ENCODE peak calls at places on chromosomes 7 and 10, in ten cellular contexts. P, R, E, D, A, F, T, W, Y and H are unnamed samples.
A peak's percentile ranks its signal among the peaks of the same experiment; 100 is the strongest.

GRCh38 chr7:153832160-153832559 is 220.0 kb upstream of the DPP6 start:
- DNase-seq in P (no peak), R (no peak), E (no peak), D (no peak), A (no peak), F (no peak), T (no peak), W (no peak), Y (no peak), H (no peak)

GRCh38 chr10:62047960-62048383 is 146.5 kb downstream of the ARID5B start:
- DNase-seq in P (no peak), R (peak; percentile 50), E (no peak), D (no peak), A (peak; percentile 30), F (no peak), T (peak; percentile 35), W (no peak), Y (no peak), H (no peak)

GRCh38 chr10:97030894-97031293 is 154.9 kb downstream of the SLIT1 start:
- DNase-seq in P (no peak), R (no peak), E (no peak), D (no peak), A (no peak), F (no peak), T (no peak), W (no peak), Y (no peak), H (no peak)

GRCh38 chr7:89887489-89887888 is 266.8 kb upstream of the STEAP1 start:
- DNase-seq in P (no peak), R (no peak), E (no peak), D (no peak), A (peak; percentile 26), F (no peak), T (no peak), W (no peak), Y (no peak), H (no peak)

GRCh38 chr7:130490287-130490686 is 1.6 kb upstream of the MEST start:
- DNase-seq in P (no peak), R (no peak), E (no peak), D (no peak), A (no peak), F (no peak), T (peak; percentile 24), W (no peak), Y (peak; percentile 46), H (no peak)

GRCh38 chr10:8874972-8875371 is 820.5 kb downstream of the GATA3 start:
- DNase-seq in P (no peak), R (no peak), E (no peak), D (no peak), A (no peak), F (no peak), T (no peak), W (no peak), Y (no peak), H (no peak)

GRCh38 chr7:47351233-47352154 is 230.4 kb downstream of the TNS3 start:
- DNase-seq in P (no peak), R (no peak), E (no peak), D (no peak), A (no peak), F (no peak), T (no peak), W (no peak), Y (no peak), H (no peak)

GRCh38 chr7:4774804-4775280 is 581 bp upstream of the AP5Z1 start:
- DNase-seq in P (no peak), R (peak; percentile 41), E (no peak), D (no peak), A (peak; percentile 64), F (no peak), T (peak; percentile 78), W (no peak), Y (no peak), H (peak; percentile 28)

GRCh38 chr10:88271736-88272135 is 311.4 kb downstream of the RNLS start:
- DNase-seq in P (no peak), R (no peak), E (no peak), D (no peak), A (no peak), F (no peak), T (no peak), W (no peak), Y (no peak), H (no peak)

GRCh38 chr10:4939224-4940072 is 23.8 kb upstream of the AKR1C1 start:
- DNase-seq in P (no peak), R (no peak), E (no peak), D (no peak), A (no peak), F (no peak), T (no peak), W (no peak), Y (no peak), H (no peak)

GRCh38 chr10:132861884-132862461 is 76.0 kb upstream of the NKX6-2 start:
- DNase-seq in P (peak; percentile 11), R (no peak), E (peak; percentile 12), D (no peak), A (no peak), F (no peak), T (no peak), W (no peak), Y (no peak), H (no peak)

GRCh38 chr10:23786594-23786993 is 347.7 kb downstream of the OTUD1 start:
- DNase-seq in P (no peak), R (no peak), E (no peak), D (no peak), A (no peak), F (no peak), T (no peak), W (no peak), Y (no peak), H (no peak)

GRCh38 chr10:72310241-72310633 is 36.5 kb downstream of the DDIT4 start:
- DNase-seq in P (no peak), R (no peak), E (no peak), D (no peak), A (no peak), F (no peak), T (no peak), W (no peak), Y (no peak), H (no peak)

GRCh38 chr10:3217301-3217700 is 44.7 kb upstream of the PITRM1 start:
- DNase-seq in P (no peak), R (no peak), E (no peak), D (no peak), A (no peak), F (no peak), T (peak; percentile 71), W (no peak), Y (no peak), H (no peak)

GRCh38 chr7:11369696-11370095 is 396.0 kb downstream of the PHF14 start:
- DNase-seq in P (no peak), R (no peak), E (no peak), D (no peak), A (no peak), F (no peak), T (no peak), W (no peak), Y (no peak), H (no peak)

GRCh38 chr10:133079836-133080682 is 7.7 kb upstream of the ADGRA1 start:
- DNase-seq in P (no peak), R (no peak), E (no peak), D (no peak), A (peak; percentile 61), F (no peak), T (no peak), W (peak; percentile 67), Y (peak; percentile 72), H (no peak)

GRCh38 chr10:116770281-116770680 is 27.9 kb upstream of the HSPA12A start:
- DNase-seq in P (no peak), R (no peak), E (no peak), D (no peak), A (no peak), F (no peak), T (no peak), W (no peak), Y (no peak), H (no peak)

GRCh38 chr7:1083729-1084657 is 3.9 kb upstream of the GPER1 start:
- DNase-seq in P (peak; percentile 66), R (peak; percentile 88), E (peak; percentile 42), D (no peak), A (no peak), F (no peak), T (no peak), W (peak; percentile 61), Y (no peak), H (no peak)

DNA sequence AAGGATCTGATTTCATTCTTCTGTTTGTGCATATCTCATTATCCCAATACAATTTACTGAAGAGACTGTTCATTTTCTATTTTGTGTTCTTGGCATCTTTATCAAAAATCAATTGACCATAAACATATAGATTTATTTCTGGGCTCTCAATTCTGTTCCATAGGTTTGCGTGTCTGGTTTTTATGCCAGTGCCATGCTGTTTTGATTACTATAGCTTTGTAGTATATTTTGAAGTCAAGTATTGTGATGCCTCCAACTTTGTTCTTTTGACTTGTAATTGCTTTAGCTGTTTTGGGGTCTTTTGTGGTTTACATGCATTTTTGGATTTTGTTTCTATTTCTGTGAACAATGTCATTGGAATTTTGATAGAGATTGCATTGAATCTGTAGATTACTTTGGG is 278.8 kb downstream of the GPR158 start:
- DNase-seq in P (no peak), R (no peak), E (no peak), D (no peak), A (no peak), F (no peak), T (no peak), W (no peak), Y (no peak), H (no peak)
- TF ChIP-seq CTCF in P (no peak), R (no peak), E (no peak), D (no peak), A (no peak), F (no peak), T (no peak), W (no peak), Y (no peak), H (no peak)

DNA sequence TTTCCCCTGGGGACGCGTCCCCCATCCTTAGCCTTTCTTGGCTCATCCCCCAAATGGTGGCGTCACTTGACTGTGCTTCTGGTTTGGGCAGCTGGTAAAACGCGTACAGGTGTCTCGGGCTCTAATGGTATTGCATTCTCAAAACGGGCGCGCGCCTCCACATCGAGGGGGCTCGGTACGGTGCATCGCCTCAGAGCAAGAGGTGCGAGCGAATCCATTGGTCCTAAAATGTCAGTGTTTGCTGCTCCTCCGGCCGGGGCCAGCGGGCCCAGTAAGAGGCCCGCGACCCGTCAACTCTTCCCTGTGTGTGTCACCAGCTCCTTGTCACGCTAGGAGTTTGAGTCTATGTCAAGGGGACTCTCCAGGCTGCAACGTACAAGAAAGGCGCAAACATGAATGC is 90.6 kb upstream of the SH2B2 start:
- DNase-seq in P (no peak), R (no peak), E (no peak), D (no peak), A (no peak), F (no peak), T (no peak), W (no peak), Y (no peak), H (no peak)
- TF ChIP-seq CTCF in P (no peak), R (no peak), E (no peak), D (no peak), A (no peak), F (no peak), T (no peak), W (no peak), Y (no peak), H (no peak)

GRCh38 chr10:79072994-79073654 is 4.4 kb downstream of the ZMIZ1 start:
- DNase-seq in P (no peak), R (peak; percentile 41), E (no peak), D (no peak), A (no peak), F (no peak), T (no peak), W (no peak), Y (no peak), H (no peak)
- TF ChIP-seq CTCF in P (no peak), R (no peak), E (no peak), D (no peak), A (no peak), F (no peak), T (no peak), W (no peak), Y (no peak), H (no peak)

GRCh38 chr10:71255817-71256660 is 43.7 kb downstream of the UNC5B start:
- DNase-seq in P (peak; percentile 53), R (peak; percentile 92), E (peak; percentile 70), D (no peak), A (peak; percentile 50), F (peak; percentile 67), T (peak; percentile 93), W (peak; percentile 80), Y (no peak), H (peak; percentile 62)
- TF ChIP-seq CTCF in P (no peak), R (no peak), E (no peak), D (no peak), A (no peak), F (no peak), T (no peak), W (no peak), Y (no peak), H (no peak)